ENCODE peak calls at places on chromosomes 1 and 21, in five cellular contexts. T is tibial artery, K is Panc1, J is left ventricle myocardium inferior, I is psoas muscle. X is an unnamed sample.

GRCh38 chr1:15028117-15028516 is 125.4 kb upstream of the TMEM51 start:
- DNase-seq in K (no peak), T (peak; percentile 86), J (peak; percentile 39), I (peak; percentile 68), X (peak; percentile 89)

GRCh38 chr1:227885135-227885647 is 62.5 kb downstream of the WNT9A start:
- DNase-seq in K (no peak), T (peak; percentile 52), J (no peak), I (peak; percentile 11), X (peak; percentile 40)

GRCh38 chr1:82015444-82015843 is 214.7 kb downstream of the ADGRL2 start:
- DNase-seq in J (no peak), T (no peak), K (no peak), I (no peak), X (no peak)

GRCh38 chr1:36831171-36831810 is 203.0 kb downstream of the GRIK3 start:
- DNase-seq in J (no peak), I (no peak), T (no peak), K (no peak), X (peak; percentile 21)

GRCh38 chr1:111199881-111200801 is at the start of gene DENND2D:
- DNase-seq in J (peak; percentile 32), K (no peak), T (peak; percentile 74), I (peak; percentile 32), X (peak; percentile 88)

GRCh38 chr1:86912501-86912900 is 1.4 kb downstream of the SELENOF start:
- DNase-seq in K (no peak), J (no peak), T (no peak), I (no peak), X (no peak)

GRCh38 chr1:176857632-176858031 is 306.9 kb downstream of the ASTN1 start:
- DNase-seq in K (no peak), J (no peak), T (no peak), I (no peak), X (no peak)

GRCh38 chr1:204971700-204972336 is 71.2 kb upstream of the CNTN2 start:
- DNase-seq in I (no peak), K (no peak), J (no peak), T (no peak), X (no peak)

GRCh38 chr1:53131590-53131938 is 10.9 kb downstream of the SLC1A7 start:
- DNase-seq in K (no peak), I (no peak), J (no peak), T (peak; percentile 17), X (no peak)

GRCh38 chr1:9165396-9165795 is 36.5 kb upstream of the GPR157 start:
- DNase-seq in K (no peak), J (no peak), T (no peak), I (no peak), X (no peak)

GRCh38 chr1:54559771-54560231 is 11.8 kb downstream of the ACOT11 start:
- DNase-seq in J (peak; percentile 80), I (peak; percentile 59), T (peak; percentile 60), K (no peak), X (no peak)

GRCh38 chr1:7863756-7864328 is 11.0 kb upstream of the UTS2 start:
- DNase-seq in I (no peak), J (no peak), T (no peak), K (no peak), X (no peak)

GRCh38 chr1:231844986-231845502 is 218.5 kb downstream of the DISC1 start:
- DNase-seq in T (no peak), J (no peak), K (no peak), I (no peak), X (peak; percentile 76)

GRCh38 chr21:42118901-42119300 is 47.8 kb downstream of the UMODL1 start:
- DNase-seq in T (no peak), K (no peak), J (no peak), I (no peak), X (peak; percentile 66)

GRCh38 chr1:202501281-202501680 is 152.8 kb downstream of the PPP1R12B start:
- DNase-seq in I (no peak), T (no peak), K (peak; percentile 38), J (no peak), X (no peak)

GRCh38 chr1:21669287-21670058 is at the start of gene RAP1GAP:
- DNase-seq in J (no peak), I (no peak), K (no peak), T (peak; percentile 64), X (no peak)

GRCh38 chr1:25458550-25459298 is 28.0 kb downstream of the MACO1 start:
- DNase-seq in I (no peak), J (no peak), K (no peak), T (no peak), X (no peak)

GRCh38 chr1:230747886-230748800 is 955 bp downstream of the CAPN9 start:
- DNase-seq in J (no peak), T (no peak), K (no peak), I (no peak), X (no peak)

GRCh38 chr1:103162360-103162759 is 54.0 kb upstream of the COL11A1 start:
- DNase-seq in J (no peak), T (no peak), K (no peak), I (no peak), X (no peak)

GRCh38 chr21:19731251-19731650 is 1267.0 kb upstream of the NCAM2 start:
- DNase-seq in J (no peak), I (no peak), K (no peak), T (no peak), X (no peak)

GRCh38 chr1:83718338-83718737 is 280.6 kb downstream of the TTLL7 start:
- DNase-seq in J (no peak), I (no peak), K (no peak), T (no peak), X (no peak)

GRCh38 chr21:29360799-29361765 is 62.4 kb downstream of the BACH1 start:
- DNase-seq in T (no peak), I (no peak), J (no peak), K (no peak), X (no peak)

GRCh38 chr1:152878042-152878441 is at the start of gene SMCP:
- DNase-seq in T (no peak), K (no peak), J (no peak), I (no peak), X (no peak)

GRCh38 chr1:152880316-152880715 is 2.2 kb downstream of the SMCP start:
- DNase-seq in I (no peak), K (no peak), J (no peak), T (no peak), X (no peak)

GRCh38 chr1:152876827-152877226 is 1.3 kb upstream of the SMCP start:
- DNase-seq in K (no peak), J (no peak), I (no peak), T (no peak), X (no peak)

GRCh38 chr1:152880907-152881306 is 2.8 kb downstream of the SMCP start:
- DNase-seq in T (no peak), I (no peak), K (no peak), J (no peak), X (no peak)

GRCh38 chr1:152879559-152880198 is 1.6 kb downstream of the SMCP start:
- DNase-seq in I (no peak), K (no peak), T (no peak), J (no peak), X (no peak)
- H3K4me1 ChIP-seq in I (no peaks in the 10 kb centered on the region), K (no peaks in the 10 kb centered on the region), T (no peaks in the 10 kb centered on the region), J (no peaks in the 10 kb centered on the region), X (no peaks in the 10 kb centered on the region)

DNA sequence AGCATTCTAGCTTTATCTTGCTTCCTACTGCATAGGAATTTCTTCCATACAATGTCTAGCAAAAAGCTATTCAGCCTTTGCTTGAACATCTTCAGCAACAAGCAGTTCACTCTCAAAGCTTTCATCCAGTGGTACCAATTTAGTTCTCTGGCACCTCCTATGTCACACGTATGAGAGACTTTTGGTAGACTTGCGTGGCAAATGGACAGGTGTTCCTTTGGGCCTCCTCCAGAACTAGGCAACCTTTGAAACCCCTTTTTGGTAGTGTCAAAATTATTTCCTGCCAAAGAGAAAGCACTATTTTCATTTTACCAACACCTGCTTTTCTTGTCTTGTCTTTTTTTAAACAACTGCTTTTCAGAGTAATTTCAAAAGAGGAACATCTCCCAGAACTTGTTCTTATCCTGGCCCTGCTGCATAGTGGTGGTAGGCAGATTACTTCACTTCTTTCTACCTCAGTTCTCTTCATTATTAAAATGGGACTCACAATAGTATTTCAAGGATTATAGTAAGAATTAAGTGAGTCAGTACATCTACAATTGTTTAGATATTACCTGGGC is 122.4 kb downstream of the MAST2 start:
- DNase-seq in I (no peak), T (no peak), J (no peak), K (no peak), X (no peak)
- H3K27ac ChIP-seq in I (peak overlapping the region; percentile 48), T (no peak overlapping the region), J (peak overlapping the region; percentile 44), K (no peak overlapping the region), X (no peak overlapping the region)

DNA sequence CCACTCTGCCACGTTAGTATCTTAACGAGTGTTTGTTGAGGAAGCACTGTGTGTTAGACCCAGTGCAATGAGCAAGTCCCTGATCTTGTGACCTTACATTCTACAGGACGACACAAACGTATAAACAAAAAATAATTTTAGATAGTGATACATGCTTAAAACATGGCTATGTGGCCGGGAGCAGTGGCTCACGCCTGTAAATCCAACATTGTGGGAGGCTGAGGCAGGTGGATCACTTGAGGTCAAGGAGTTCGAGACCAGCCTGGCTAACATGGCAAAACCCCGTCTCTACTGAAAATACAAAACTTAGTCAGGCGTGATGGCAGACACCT is 19.6 kb downstream of the MTX1 start:
- DNase-seq in I (no peak), T (peak; percentile 52), K (no peak), J (no peak), X (no peak)
- H3K4me1 ChIP-seq in I (no peaks in the 10 kb centered on the region), T (peaks cover 26% of the 10 kb centered on the region), K (peaks cover 32% of the 10 kb centered on the region), J (peaks cover 21% of the 10 kb centered on the region), X (peaks cover 5% of the 10 kb centered on the region)

DNA sequence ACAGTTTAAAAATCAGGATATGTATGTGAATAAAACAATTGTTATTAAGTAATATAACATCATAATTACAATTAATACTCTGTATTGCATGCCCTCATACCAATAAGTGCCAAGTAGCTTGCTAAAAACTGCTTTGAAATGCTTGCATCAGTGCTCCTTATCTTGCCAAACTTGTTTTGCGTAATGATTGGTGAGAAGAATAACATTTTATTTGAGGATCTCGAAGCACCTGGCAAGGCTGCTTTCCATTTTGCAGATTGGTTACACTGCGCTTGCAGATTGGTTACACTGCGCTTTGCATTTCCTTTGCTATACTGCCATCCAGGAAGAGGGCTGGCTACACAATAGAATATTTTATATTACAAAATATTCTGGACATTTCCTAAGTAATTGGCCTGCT is 1.7 kb upstream of the PBX1 start:
- DNase-seq in T (no peak), J (no peak), I (no peak), K (no peak), X (no peak)
- H3K27ac ChIP-seq in T (no peak overlapping the region), J (peak overlapping the region; percentile 85), I (no peak overlapping the region), K (no peak overlapping the region), X (no peak overlapping the region)

GRCh38 chr21:37384416-37384815 is 17.8 kb downstream of the DYRK1A start:
- DNase-seq in T (no peak), K (no peak), J (no peak), I (no peak), X (no peak)
- H3K4me1 ChIP-seq in T (peaks cover 31% of the 10 kb centered on the region), K (peaks cover 27% of the 10 kb centered on the region), J (peaks cover 100% of the 10 kb centered on the region), I (peaks cover 91% of the 10 kb centered on the region), X (peaks cover 12% of the 10 kb centered on the region)

DNA sequence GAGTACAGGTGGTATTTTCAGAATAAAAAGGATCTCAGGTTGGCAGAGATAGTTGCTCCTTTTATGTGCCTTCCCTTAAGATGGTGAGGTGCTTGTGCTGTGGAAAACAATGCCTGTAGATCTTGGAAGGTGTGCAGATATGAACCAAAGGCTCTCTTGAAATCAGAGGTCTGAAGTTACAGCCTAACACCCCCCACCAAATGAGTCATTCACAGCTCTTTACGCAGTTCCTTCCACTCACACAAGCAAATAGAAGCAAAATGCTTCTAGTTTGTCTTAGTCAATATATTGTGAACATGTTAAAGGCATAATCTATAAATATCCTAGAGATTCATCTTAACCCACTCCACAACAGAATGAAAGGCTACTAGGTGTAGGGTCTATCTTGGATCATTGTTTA is 128.9 kb upstream of the NR5A2 start:
- DNase-seq in K (no peak), I (no peak), J (no peak), T (no peak), X (no peak)
- H3K27ac ChIP-seq in K (no peak overlapping the region), I (no peak overlapping the region), J (no peak overlapping the region), T (no peak overlapping the region), X (no peak overlapping the region)

X was measured in aorta.